ENCODE peak calls at places on chromosomes 13 and 19, in seven cellular contexts. X is right lobe of liver; T is CD4-positive, CD25-positive, alpha-beta regulatory T cell; E is transverse colon; U is pancreas; S is heart left ventricle; N is neural progenitor cell. P is an unnamed sample.
A peak's percentile ranks its signal among the peaks of the same experiment; 100 is the strongest.

GRCh38 chr19:6608950-6609349 is 18.0 kb upstream of the CD70 start:
- DNase-seq in X (no peak), T (no peak), E (no peak), U (no peak), S (no peak), N (no peak), P (no peak)

GRCh38 chr19:8611890-8612806 is 1.6 kb upstream of the ADAMTS10 start:
- DNase-seq in X (no peak), T (no peak), E (peak; percentile 35), U (peak; percentile 46), S (peak; percentile 81), N (no peak), P (no peak)

GRCh38 chr13:20702530-20702929 is 969 bp upstream of the IL17D start:
- DNase-seq in X (no peak), T (no peak), E (no peak), U (no peak), S (no peak), N (no peak), P (no peak)

GRCh38 chr19:2494084-2494446 is 18.1 kb downstream of the GADD45B start:
- DNase-seq in X (no peak), T (no peak), E (no peak), U (no peak), S (no peak), N (no peak), P (no peak)

GRCh38 chr19:49057636-49058234 is at the start of gene CGB7:
- DNase-seq in X (peak; percentile 77), T (peak; percentile 19), E (peak; percentile 79), U (peak; percentile 75), S (peak; percentile 78), N (peak; percentile 87), P (no peak)

GRCh38 chr13:39037410-39037879 is 444 bp downstream of the PROSER1 start:
- DNase-seq in X (no peak), T (no peak), E (no peak), U (no peak), S (no peak), N (no peak), P (no peak)

GRCh38 chr19:15393963-15394362 is 14.4 kb upstream of the AKAP8 start:
- DNase-seq in X (no peak), T (no peak), E (no peak), U (no peak), S (no peak), N (no peak), P (no peak)

GRCh38 chr13:29535663-29536655 is 59.5 kb downstream of the SLC7A1 start:
- DNase-seq in X (no peak), T (no peak), E (no peak), U (no peak), S (no peak), N (no peak), P (no peak)

GRCh38 chr19:33397536-33398360 is 24.2 kb downstream of the CEBPG start:
- DNase-seq in X (peak; percentile 21), T (no peak), E (no peak), U (no peak), S (no peak), N (peak; percentile 66), P (no peak)

GRCh38 chr13:33794576-33794975 is 23.4 kb upstream of the RFC3 start:
- DNase-seq in X (no peak), T (no peak), E (no peak), U (no peak), S (no peak), N (no peak), P (no peak)

GRCh38 chr19:1455336-1456120 is 5.6 kb downstream of the APC2 start:
- DNase-seq in X (no peak), T (peak; percentile 74), E (peak; percentile 83), U (peak; percentile 58), S (no peak), N (peak; percentile 70), P (peak; percentile 97)

GRCh38 chr19:3208317-3209207 is 15.9 kb upstream of the CELF5 start:
- DNase-seq in X (no peak), T (no peak), E (no peak), U (no peak), S (no peak), N (no peak), P (no peak)

DNA sequence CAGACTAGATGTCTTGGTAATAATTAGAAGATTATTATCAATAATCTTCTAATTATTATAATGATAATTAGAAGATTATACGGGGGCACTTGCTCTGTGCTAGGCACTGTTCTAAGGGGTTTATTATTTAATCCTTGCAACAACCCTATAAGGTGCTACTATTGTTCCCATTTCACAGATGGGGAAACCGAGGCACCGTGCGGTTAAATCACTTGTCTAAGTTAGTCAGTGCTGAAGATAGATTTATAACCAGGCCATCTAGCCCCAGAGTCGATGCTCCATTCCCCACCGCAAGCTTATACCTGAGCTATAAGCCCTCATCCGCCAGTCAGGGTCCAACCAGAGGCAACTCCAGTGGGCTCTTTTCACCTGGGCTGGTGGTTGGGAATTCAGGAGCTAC is 2.0 kb upstream of the ACP7 start:
- DNase-seq in X (no peak), T (no peak), E (no peak), U (no peak), S (no peak), N (no peak), P (no peak)
- H3K27me3 ChIP-seq in X (no peaks in the 10 kb centered on the region), T (peaks cover 27% of the 10 kb centered on the region), E (peaks cover 72% of the 10 kb centered on the region), U (peaks cover 18% of the 10 kb centered on the region), S (peaks cover 70% of the 10 kb centered on the region), N (peaks cover 82% of the 10 kb centered on the region), P (no peaks in the 10 kb centered on the region)

DNA sequence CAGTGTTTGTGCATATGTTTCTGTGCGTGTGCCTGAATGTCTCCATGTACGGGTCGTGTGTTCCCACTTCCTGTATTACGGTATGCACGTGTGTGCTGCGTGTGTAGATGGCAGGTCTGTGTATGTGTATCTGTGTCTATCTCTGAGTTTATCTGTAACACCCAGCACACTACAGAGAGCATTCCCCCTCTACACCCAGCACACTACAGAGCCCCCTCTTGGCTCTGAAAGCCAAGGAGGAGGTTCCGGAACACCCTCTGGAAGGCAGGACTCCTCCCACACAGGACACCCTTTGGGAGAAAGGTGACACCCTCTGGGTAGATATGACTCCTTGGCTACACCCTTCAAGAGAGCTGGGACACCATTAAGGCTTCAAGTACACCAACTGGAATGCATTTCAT is 2.1 kb upstream of the ERFL start:
- DNase-seq in X (no peak), T (no peak), E (no peak), U (no peak), S (no peak), N (no peak), P (no peak)
- H3K27me3 ChIP-seq in X (peaks cover 4% of the 10 kb centered on the region), T (peaks cover 4% of the 10 kb centered on the region), E (peaks cover 92% of the 10 kb centered on the region), U (no peaks in the 10 kb centered on the region), S (peaks cover 91% of the 10 kb centered on the region), N (peaks cover 100% of the 10 kb centered on the region), P (no peaks in the 10 kb centered on the region)

GRCh38 chr19:42149447-42150202 is 17.4 kb upstream of the POU2F2 start:
- DNase-seq in X (no peak), T (no peak), E (no peak), U (no peak), S (no peak), N (no peak), P (no peak)

GRCh38 chr19:42151735-42152134 is 19.5 kb upstream of the POU2F2 start:
- DNase-seq in X (no peak), T (no peak), E (no peak), U (no peak), S (no peak), N (no peak), P (no peak)

GRCh38 chr19:42152285-42152684 is 20.0 kb upstream of the POU2F2 start:
- DNase-seq in X (no peak), T (no peak), E (no peak), U (no peak), S (no peak), N (no peak), P (no peak)

GRCh38 chr19:42150353-42150752 is 18.1 kb upstream of the POU2F2 start:
- DNase-seq in X (no peak), T (no peak), E (no peak), U (peak; percentile 46), S (no peak), N (no peak), P (no peak)

DNA sequence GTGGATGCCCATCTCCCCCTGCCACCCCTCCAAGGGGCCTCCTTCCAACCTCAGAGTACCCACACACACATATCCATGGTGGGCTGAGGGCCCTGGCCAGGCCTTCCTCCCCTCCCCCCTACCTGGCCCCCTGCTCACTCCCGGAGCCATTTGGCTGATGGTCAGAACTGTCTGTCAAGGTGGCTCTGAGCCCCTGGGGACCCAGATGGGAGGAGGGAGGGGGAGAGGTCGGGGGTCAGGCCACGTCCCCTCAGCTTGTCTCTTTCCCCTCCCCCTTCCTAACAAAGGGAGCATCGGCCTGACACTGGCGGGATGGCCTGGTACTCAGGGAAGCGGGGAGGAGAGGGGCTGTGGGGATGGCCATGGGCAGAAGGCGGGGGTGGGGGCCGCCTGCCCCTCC is 18.7 kb upstream of the POU2F2 start:
- DNase-seq in X (no peak), T (no peak), E (no peak), U (no peak), S (no peak), N (peak; percentile 35), P (no peak)
- H3K27me3 ChIP-seq in X (no peaks in the 10 kb centered on the region), T (no peaks in the 10 kb centered on the region), E (peaks cover 77% of the 10 kb centered on the region), U (no peaks in the 10 kb centered on the region), S (peaks cover 15% of the 10 kb centered on the region), N (peaks cover 45% of the 10 kb centered on the region), P (peaks cover 39% of the 10 kb centered on the region)

DNA sequence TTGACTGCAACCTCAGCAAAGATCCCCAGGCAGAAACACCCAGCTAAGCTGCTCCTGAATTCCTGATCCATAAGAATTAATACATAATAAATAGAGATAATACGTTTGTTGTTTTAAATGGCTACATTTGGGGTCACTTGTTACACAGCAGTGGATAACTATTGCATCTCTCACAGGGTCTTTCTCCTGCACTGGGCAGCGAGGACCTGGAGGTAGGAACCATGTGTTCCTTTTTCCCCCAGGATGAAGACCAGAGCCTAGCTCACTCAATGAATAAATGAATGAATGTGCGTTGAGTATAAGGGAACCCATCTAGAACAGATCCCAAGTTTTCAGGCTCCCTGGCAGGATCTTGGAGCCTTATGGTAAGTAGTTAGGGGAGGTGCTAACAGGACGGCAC is 30.7 kb downstream of the F2RL3 start:
- DNase-seq in X (no peak), T (no peak), E (no peak), U (no peak), S (no peak), N (no peak), P (no peak)
- H3K27me3 ChIP-seq in X (no peaks in the 10 kb centered on the region), T (no peaks in the 10 kb centered on the region), E (no peaks in the 10 kb centered on the region), U (no peaks in the 10 kb centered on the region), S (no peaks in the 10 kb centered on the region), N (no peaks in the 10 kb centered on the region), P (no peaks in the 10 kb centered on the region)

P was measured in HCT116.